ENCODE peak calls at places on chromosomes 16 and 17, in seven cellular contexts. G is uterus, I is heart right ventricle, R is SK-N-SH, W is PC-9, S is stomach, Y is ascending aorta. A is an unnamed sample.

GRCh38 chr16:21023509-21024202 is 123.1 kb downstream of the LYRM1 start:
- DNase-seq in G (no peak), I (peak; percentile 24), R (no peak), W (no peak), S (peak; percentile 43), Y (no peak), A (no peak)

GRCh38 chr16:85607331-85607765 is 5.8 kb upstream of the GSE1 start:
- DNase-seq in G (no peak), I (no peak), R (peak; percentile 68), W (no peak), S (peak; percentile 51), Y (no peak), A (no peak)

GRCh38 chr16:80142276-80142675 is 398.5 kb upstream of the DYNLRB2 start:
- DNase-seq in G (no peak), I (no peak), R (no peak), W (no peak), S (no peak), Y (no peak), A (peak; percentile 65)

GRCh38 chr17:32719702-32720101 is 157.2 kb downstream of the MYO1D start:
- DNase-seq in G (no peak), I (no peak), R (no peak), W (no peak), S (no peak), Y (no peak), A (no peak)

GRCh38 chr17:74392848-74393247 is 25.5 kb downstream of the GPR142 start:
- DNase-seq in G (no peak), I (no peak), R (no peak), W (no peak), S (no peak), Y (no peak), A (peak; percentile 35)

GRCh38 chr17:37671028-37671812 is 28.0 kb upstream of the DDX52 start:
- DNase-seq in G (no peak), I (no peak), R (no peak), W (no peak), S (no peak), Y (no peak), A (no peak)

GRCh38 chr16:81526935-81527334 is 82.3 kb downstream of the CMIP start:
- DNase-seq in G (no peak), I (peak; percentile 66), R (no peak), W (peak; percentile 82), S (no peak), Y (no peak), A (peak; percentile 23)

GRCh38 chr17:42067371-42068180 is 17.2 kb upstream of the C17orf113 start:
- DNase-seq in G (peak; percentile 75), I (peak; percentile 67), R (peak; percentile 85), W (peak; percentile 52), S (peak; percentile 74), Y (peak; percentile 73), A (peak; percentile 95)

GRCh38 chr16:56950051-56950450 is 11.7 kb upstream of the CETP start:
- DNase-seq in G (no peak), I (no peak), R (no peak), W (no peak), S (no peak), Y (no peak), A (no peak)

GRCh38 chr17:82933006-82933310 is 93.1 kb upstream of the ZNF750 start:
- DNase-seq in G (peak; percentile 5), I (no peak), R (no peak), W (no peak), S (peak; percentile 18), Y (no peak), A (no peak)

GRCh38 chr17:43578699-43579569 is 32.8 kb upstream of the ETV4 start:
- DNase-seq in G (no peak), I (no peak), R (peak; percentile 48), W (peak; percentile 44), S (no peak), Y (no peak), A (no peak)

GRCh38 chr16:58591083-58591482 is 38.5 kb downstream of the CNOT1 start:
- DNase-seq in G (no peak), I (no peak), R (no peak), W (no peak), S (no peak), Y (no peak), A (peak; percentile 57)

GRCh38 chr16:51971184-51971583 is 575.8 kb downstream of the TOX3 start:
- DNase-seq in G (no peak), I (no peak), R (peak; percentile 68), W (no peak), S (peak; percentile 30), Y (no peak), A (no peak)

GRCh38 chr16:49932943-49933342 is 77.0 kb upstream of the ZNF423 start:
- DNase-seq in G (peak; percentile 35), I (no peak), R (no peak), W (no peak), S (no peak), Y (no peak), A (no peak)

GRCh38 chr17:76075364-76076099 is 951 bp downstream of the GALR2 start:
- DNase-seq in G (no peak), I (no peak), R (peak; percentile 74), W (no peak), S (no peak), Y (no peak), A (peak; percentile 88)

GRCh38 chr16:64478258-64478906 is 643.5 kb downstream of the CDH11 start:
- DNase-seq in G (no peak), I (no peak), R (no peak), W (no peak), S (no peak), Y (no peak), A (no peak)

DNA sequence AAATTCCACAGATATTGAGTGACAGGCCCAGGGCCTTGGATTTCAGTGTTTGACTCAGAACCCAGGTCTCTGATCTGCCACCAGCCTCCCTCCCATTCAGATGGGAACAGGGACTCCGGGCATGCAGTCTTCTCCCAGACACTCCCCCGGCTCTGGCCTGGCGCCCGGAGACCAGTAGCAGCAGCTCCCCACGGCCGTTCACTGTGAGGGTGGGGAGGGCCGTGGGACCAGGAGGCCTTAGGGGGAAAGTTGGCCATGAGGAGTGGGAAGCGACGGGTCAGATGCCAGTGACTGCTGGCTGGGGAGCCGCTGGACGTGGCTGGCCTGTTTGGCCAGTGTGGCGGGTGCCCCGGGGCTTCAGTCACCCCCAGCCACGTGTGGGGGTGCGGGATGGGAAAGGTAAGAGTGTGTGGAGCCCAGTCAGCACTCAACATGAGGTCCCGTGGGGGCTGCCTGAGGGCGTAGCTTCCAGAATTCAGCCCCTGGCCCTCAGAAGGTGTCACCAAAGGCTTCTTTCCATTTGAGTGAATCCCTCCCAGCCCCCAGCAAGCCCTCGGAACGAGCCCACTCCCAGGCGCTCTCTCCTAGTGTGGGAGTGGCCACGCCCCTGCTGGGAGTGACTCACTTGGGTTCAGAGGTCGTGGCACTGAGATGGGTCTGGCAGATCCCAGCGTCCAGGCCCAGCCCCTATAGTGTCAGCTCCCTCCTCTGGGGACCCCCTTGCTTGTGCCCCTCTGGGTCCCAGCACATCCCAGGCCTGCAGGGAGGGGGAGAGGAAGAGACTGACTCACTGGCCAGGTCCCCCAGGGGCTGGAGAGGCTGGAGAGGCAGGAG is 309.4 kb downstream of the SEC14L1 start:
- DNase-seq in G (peak; percentile 93), I (peak; percentile 85), R (peak; percentile 91), W (no peak), S (peak; percentile 67), Y (peak; percentile 83), A (peak; percentile 95)
- H3K4me1 ChIP-seq in G (peaks cover 55% of the 10 kb centered on the region), I (peaks cover 96% of the 10 kb centered on the region), R (peaks cover 61% of the 10 kb centered on the region), W (no peaks in the 10 kb centered on the region), S (peaks cover 90% of the 10 kb centered on the region), Y (peaks cover 18% of the 10 kb centered on the region), A (peaks cover 62% of the 10 kb centered on the region)

GRCh38 chr16:88948781-88949490 is 28.1 kb downstream of the CBFA2T3 start:
- DNase-seq in G (no peak), I (no peak), R (no peak), W (no peak), S (no peak), Y (no peak), A (no peak)
- TF ChIP-seq CTCF in G (no peak), I (no peak), R (no peak), W (no peak), S (no peak), Y (no peak), A (peak; percentile 5)

GRCh38 chr17:80970762-80971703 is 20.6 kb upstream of the CHMP6 start:
- DNase-seq in G (no peak), I (no peak), R (peak; percentile 67), W (no peak), S (no peak), Y (no peak), A (no peak)
- H3K4me1 ChIP-seq in G (peaks cover 6% of the 10 kb centered on the region), I (peaks cover 23% of the 10 kb centered on the region), R (peaks cover 33% of the 10 kb centered on the region), W (no peaks in the 10 kb centered on the region), S (peaks cover 36% of the 10 kb centered on the region), Y (peaks cover 3% of the 10 kb centered on the region), A (peaks cover 11% of the 10 kb centered on the region)

DNA sequence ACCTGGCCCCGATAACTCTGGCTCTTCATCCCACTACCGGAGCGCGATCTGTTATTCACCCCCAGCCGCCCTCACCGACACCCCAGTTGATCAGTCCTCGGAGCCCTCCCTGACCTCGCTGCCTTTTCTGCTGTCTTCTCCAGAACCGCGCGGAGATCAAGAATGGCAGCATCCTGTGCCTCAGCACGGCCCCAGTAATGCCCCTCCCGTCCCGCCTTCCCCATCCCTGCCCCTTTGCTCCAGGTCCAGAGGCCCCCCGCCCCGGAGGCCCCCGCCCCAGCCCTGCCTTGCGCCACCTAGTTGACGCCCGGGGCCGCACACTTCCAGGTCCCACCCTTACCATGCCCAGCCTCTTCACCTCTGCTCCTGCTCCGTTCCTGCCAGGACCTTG is 872 bp downstream of the ELMO3 start:
- DNase-seq in G (no peak), I (no peak), R (peak; percentile 61), W (peak; percentile 34), S (no peak), Y (no peak), A (peak; percentile 76)
- TF ChIP-seq CTCF in G (no peak), I (no peak), R (no peak), W (peak; percentile 58), S (peak; percentile 4), Y (no peak), A (no peak)

GRCh38 chr17:858941-859452 is 76.8 kb downstream of the MRM3 start:
- DNase-seq in G (peak; percentile 50), I (no peak), R (no peak), W (no peak), S (no peak), Y (no peak), A (peak; percentile 9)

GRCh38 chr17:850828-851759 is 68.9 kb downstream of the MRM3 start:
- DNase-seq in G (peak; percentile 55), I (no peak), R (peak; percentile 46), W (no peak), S (no peak), Y (no peak), A (peak; percentile 96)

GRCh38 chr17:851986-852385 is 69.8 kb downstream of the MRM3 start:
- DNase-seq in G (no peak), I (no peak), R (no peak), W (no peak), S (no peak), Y (no peak), A (peak; percentile 23)

GRCh38 chr17:859461-860195 is 77.5 kb downstream of the MRM3 start:
- DNase-seq in G (peak; percentile 55), I (no peak), R (no peak), W (no peak), S (no peak), Y (no peak), A (peak; percentile 87)

GRCh38 chr17:855594-855993 is 73.4 kb downstream of the MRM3 start:
- DNase-seq in G (no peak), I (no peak), R (no peak), W (no peak), S (no peak), Y (no peak), A (peak; percentile 86)
- H3K4me1 ChIP-seq in G (peaks cover 4% of the 10 kb centered on the region), I (peaks cover 35% of the 10 kb centered on the region), R (no peaks in the 10 kb centered on the region), W (no peaks in the 10 kb centered on the region), S (peaks cover 55% of the 10 kb centered on the region), Y (no peaks in the 10 kb centered on the region), A (peaks cover 14% of the 10 kb centered on the region)